ENCODE peak calls at places on chromosomes 11 and 22, in five cellular contexts. L is T-helper 9 cell; S is stimulated activated CD4-positive, alpha-beta T cell treated with anti-CD3 and anti-CD28 coated beads, Interleukin-4, amount 100 ng/mL, for 48 hours; D is PC-9; X is lower leg skin. A is an unnamed sample.

GRCh38 chr11:68382358-68382998 is 70.1 kb downstream of the LRP5 start:
- DNase-seq in L (no peak), S (no peak), D (no peak), X (no peak), A (no peak)

GRCh38 chr11:35927730-35928129 is 16.1 kb upstream of the LDLRAD3 start:
- DNase-seq in L (no peak), S (no peak), D (peak), X (peak), A (no peak)

GRCh38 chr11:78946945-78947914 is 372.6 kb upstream of the NARS2 start:
- DNase-seq in L (no peak), S (no peak), D (no peak), X (peak), A (no peak)

GRCh38 chr11:130909650-130910049 is 6.6 kb downstream of the SNX19 start:
- DNase-seq in L (no peak), S (no peak), D (no peak), X (no peak), A (no peak)

GRCh38 chr11:45778341-45778740 is 26.6 kb upstream of the SLC35C1 start:
- DNase-seq in L (no peak), S (no peak), D (no peak), X (peak), A (no peak)

GRCh38 chr11:2581151-2581930 is 118.5 kb downstream of the KCNQ1OT1 start:
- DNase-seq in L (no peak), S (no peak), D (no peak), X (peak), A (no peak)

GRCh38 chr11:31437742-31438435 is 68.2 kb downstream of the DNAJC24 start:
- DNase-seq in L (no peak), S (no peak), D (no peak), X (no peak), A (no peak)

GRCh38 chr11:11520231-11521015 is 101.4 kb downstream of the GALNT18 start:
- DNase-seq in L (no peak), S (no peak), D (no peak), X (no peak), A (no peak)

GRCh38 chr22:30243671-30244465 is 2.7 kb downstream of the LIF start:
- DNase-seq in L (no peak), S (no peak), D (no peak), X (no peak), A (no peak)

GRCh38 chr11:64103377-64103985 is 62.4 kb downstream of the MACROD1 start:
- DNase-seq in L (no peak), S (no peak), D (no peak), X (no peak), A (no peak)

GRCh38 chr11:112354364-112354763 is 93.7 kb upstream of the PLET1 start:
- DNase-seq in L (no peak), S (no peak), D (no peak), X (no peak), A (no peak)

GRCh38 chr22:48089601-48090331 is 1327.3 kb downstream of the TBC1D22A start:
- DNase-seq in L (no peak), S (no peak), D (no peak), X (peak), A (no peak)

GRCh38 chr11:14927146-14927545 is 35.1 kb upstream of the CYP2R1 start:
- DNase-seq in L (no peak), S (no peak), D (no peak), X (no peak), A (no peak)

GRCh38 chr22:26770624-26771023 is 113.2 kb downstream of the MIAT start:
- DNase-seq in L (no peak), S (no peak), D (no peak), X (no peak), A (no peak)

GRCh38 chr11:12469451-12469850 is 92.1 kb downstream of the PARVA start:
- DNase-seq in L (no peak), S (no peak), D (no peak), X (no peak), A (no peak)

A was measured in Panc1.